ENCODE peak calls at places on chromosomes 16 and 17, in six cellular contexts. One of them, this sample, is unnamed.
A peak's percentile ranks its signal among the peaks of the same experiment; 100 is the strongest.

GRCh38 chr17:17820046-17820445 is 16.7 kb downstream of the SREBF1 start:
- DNase-seq in CD8-positive, alpha-beta memory T cell: no peak
- DNase-seq in tibial artery: no peak
- DNase-seq in mesendoderm: no peak
- DNase-seq in RWPE2: no peak
- DNase-seq in upper lobe of right lung: no peak
- DNase-seq in this sample: no peak

GRCh38 chr16:3020247-3020603 is at the start of gene TNFRSF12A:
- DNase-seq in CD8-positive, alpha-beta memory T cell: peak; percentile 65
- DNase-seq in tibial artery: peak; percentile 88
- DNase-seq in mesendoderm: peak; percentile 91
- DNase-seq in upper lobe of right lung: peak; percentile 91
- DNase-seq in RWPE2: no peak
- DNase-seq in this sample: peak; percentile 96

GRCh38 chr17:44757045-44757917 is 1.5 kb upstream of the ADAM11 start:
- DNase-seq in CD8-positive, alpha-beta memory T cell: no peak
- DNase-seq in mesendoderm: no peak
- DNase-seq in RWPE2: peak; percentile 60
- DNase-seq in upper lobe of right lung: peak; percentile 51
- DNase-seq in tibial artery: no peak
- DNase-seq in this sample: peak; percentile 52

GRCh38 chr17:50468120-50469004 is at the start of gene CHAD:
- DNase-seq in CD8-positive, alpha-beta memory T cell: no peak
- DNase-seq in tibial artery: no peak
- DNase-seq in mesendoderm: no peak
- DNase-seq in upper lobe of right lung: no peak
- DNase-seq in RWPE2: no peak
- DNase-seq in this sample: peak; percentile 90

GRCh38 chr17:16477255-16477654 is 14.7 kb downstream of the LRRC75A start:
- DNase-seq in upper lobe of right lung: no peak
- DNase-seq in RWPE2: no peak
- DNase-seq in tibial artery: no peak
- DNase-seq in mesendoderm: peak; percentile 94
- DNase-seq in CD8-positive, alpha-beta memory T cell: no peak
- DNase-seq in this sample: peak; percentile 74

GRCh38 chr16:81627024-81627423 is 152.1 kb upstream of the PLCG2 start:
- DNase-seq in upper lobe of right lung: no peak
- DNase-seq in RWPE2: no peak
- DNase-seq in CD8-positive, alpha-beta memory T cell: no peak
- DNase-seq in mesendoderm: no peak
- DNase-seq in tibial artery: no peak
- DNase-seq in this sample: no peak

GRCh38 chr16:70476272-70477020 is 22.1 kb downstream of the FCSK start:
- DNase-seq in tibial artery: no peak
- DNase-seq in mesendoderm: peak; percentile 46
- DNase-seq in CD8-positive, alpha-beta memory T cell: no peak
- DNase-seq in upper lobe of right lung: no peak
- DNase-seq in RWPE2: no peak
- DNase-seq in this sample: peak; percentile 51

GRCh38 chr16:86858501-86858900 is 280.2 kb downstream of the FOXL1 start:
- DNase-seq in tibial artery: no peak
- DNase-seq in upper lobe of right lung: no peak
- DNase-seq in RWPE2: no peak
- DNase-seq in CD8-positive, alpha-beta memory T cell: no peak
- DNase-seq in mesendoderm: no peak
- DNase-seq in this sample: no peak

GRCh38 chr17:61862105-61862574 is 1.2 kb downstream of the BRIP1 start:
- DNase-seq in mesendoderm: peak; percentile 39
- DNase-seq in tibial artery: no peak
- DNase-seq in CD8-positive, alpha-beta memory T cell: no peak
- DNase-seq in RWPE2: no peak
- DNase-seq in upper lobe of right lung: no peak
- DNase-seq in this sample: no peak

GRCh38 chr17:63082273-63082861 is 116.3 kb downstream of the TANC2 start:
- DNase-seq in tibial artery: no peak
- DNase-seq in upper lobe of right lung: no peak
- DNase-seq in CD8-positive, alpha-beta memory T cell: no peak
- DNase-seq in mesendoderm: peak; percentile 21
- DNase-seq in RWPE2: no peak
- DNase-seq in this sample: no peak

GRCh38 chr16:89261691-89262563 is 44.4 kb downstream of the ZNF778 start:
- DNase-seq in RWPE2: no peak
- DNase-seq in mesendoderm: no peak
- DNase-seq in upper lobe of right lung: no peak
- DNase-seq in tibial artery: no peak
- DNase-seq in CD8-positive, alpha-beta memory T cell: no peak
- DNase-seq in this sample: peak; percentile 45

GRCh38 chr16:89256651-89257254 is 39.2 kb downstream of the ZNF778 start:
- DNase-seq in tibial artery: no peak
- DNase-seq in RWPE2: peak; percentile 72
- DNase-seq in CD8-positive, alpha-beta memory T cell: peak; percentile 66
- DNase-seq in upper lobe of right lung: no peak
- DNase-seq in mesendoderm: peak; percentile 63
- DNase-seq in this sample: peak; percentile 91

GRCh38 chr16:89257757-89258465 is 40.4 kb downstream of the ZNF778 start:
- DNase-seq in mesendoderm: peak; percentile 34
- DNase-seq in tibial artery: no peak
- DNase-seq in CD8-positive, alpha-beta memory T cell: no peak
- DNase-seq in RWPE2: no peak
- DNase-seq in upper lobe of right lung: no peak
- DNase-seq in this sample: peak; percentile 76

GRCh38 chr16:89253548-89254287 is 36.2 kb downstream of the ZNF778 start:
- DNase-seq in RWPE2: no peak
- DNase-seq in upper lobe of right lung: no peak
- DNase-seq in mesendoderm: no peak
- DNase-seq in CD8-positive, alpha-beta memory T cell: no peak
- DNase-seq in tibial artery: no peak
- DNase-seq in this sample: no peak

DNA sequence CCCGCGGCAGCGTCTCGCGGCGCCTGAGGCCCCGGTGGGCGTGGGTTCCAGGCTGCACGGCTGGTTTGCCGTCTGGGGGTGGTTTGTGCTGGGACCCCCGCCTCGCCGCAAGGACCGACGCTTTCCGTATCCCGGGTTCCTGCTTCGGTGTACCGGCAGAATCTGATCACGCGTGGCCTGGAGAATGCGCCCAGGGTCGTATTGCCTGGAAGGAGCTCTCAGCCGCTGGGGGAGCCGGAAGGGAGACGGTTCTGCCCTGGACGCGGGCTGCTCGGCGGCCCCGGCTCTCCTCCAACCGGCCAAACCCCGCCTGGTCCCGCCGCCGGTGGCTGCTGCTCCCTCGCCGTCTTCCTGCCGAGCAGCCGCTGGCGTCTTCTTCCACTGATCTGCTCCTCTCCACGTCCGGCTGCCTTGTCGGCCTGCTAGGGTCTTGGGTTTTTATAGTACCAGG is 39.8 kb downstream of the ZNF778 start:
- DNase-seq in CD8-positive, alpha-beta memory T cell: no peak
- DNase-seq in upper lobe of right lung: no peak
- DNase-seq in RWPE2: no peak
- DNase-seq in tibial artery: no peak
- DNase-seq in mesendoderm: no peak
- DNase-seq in this sample: peak; percentile 88
- H3K4me3 ChIP-seq in CD8-positive, alpha-beta memory T cell: peak overlapping the region; percentile 22
- H3K4me3 ChIP-seq in upper lobe of right lung: peak overlapping the region; percentile 45
- H3K4me3 ChIP-seq in RWPE2: peak overlapping the region; percentile 6
- H3K4me3 ChIP-seq in tibial artery: peak overlapping the region; percentile 25
- H3K4me3 ChIP-seq in mesendoderm: no peak overlapping the region
- H3K4me3 ChIP-seq in this sample: peak overlapping the region; percentile 53

DNA sequence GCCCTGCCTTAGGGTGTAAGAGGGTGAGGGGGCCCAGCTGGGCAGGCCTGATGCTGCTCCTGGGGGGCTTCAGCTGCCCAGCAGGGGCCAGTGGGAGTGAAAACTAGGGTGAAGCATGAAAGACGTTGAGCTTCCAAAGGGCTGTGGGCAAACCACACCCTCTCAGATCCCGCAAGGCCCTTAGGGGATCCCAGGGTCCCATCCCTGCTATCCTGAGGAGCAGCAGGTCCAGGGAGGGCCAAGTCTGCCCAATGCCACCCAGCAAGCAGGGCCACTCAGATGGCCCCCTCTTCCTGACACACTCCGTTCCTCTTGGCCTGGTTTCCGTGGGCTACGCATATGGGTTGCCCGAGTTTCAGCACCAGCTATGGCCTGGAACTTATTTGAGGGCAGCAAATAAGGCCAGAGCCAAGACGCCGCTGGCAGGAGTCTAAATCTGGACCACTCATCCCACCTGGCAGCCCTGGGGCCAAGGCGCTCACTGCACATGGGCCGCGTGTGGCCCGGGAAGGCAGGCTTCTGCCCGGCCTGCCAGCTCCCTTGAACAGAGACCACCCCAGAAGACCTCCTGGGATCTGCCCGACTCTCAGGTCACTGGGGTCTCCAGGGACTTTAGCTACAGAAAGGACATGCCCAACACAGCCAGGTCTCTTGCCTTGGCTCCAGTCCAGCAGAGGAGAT is 4.2 kb downstream of the ATP2A3 start:
- DNase-seq in tibial artery: no peak
- DNase-seq in upper lobe of right lung: no peak
- DNase-seq in mesendoderm: no peak
- DNase-seq in RWPE2: no peak
- DNase-seq in CD8-positive, alpha-beta memory T cell: no peak
- DNase-seq in this sample: no peak
- H3K27me3 ChIP-seq in tibial artery: no peaks in the 10 kb centered on the region
- H3K27me3 ChIP-seq in upper lobe of right lung: peaks cover 8% of the 10 kb centered on the region
- H3K27me3 ChIP-seq in mesendoderm: peaks cover 7% of the 10 kb centered on the region
- H3K27me3 ChIP-seq in RWPE2: peaks cover 26% of the 10 kb centered on the region
- H3K27me3 ChIP-seq in CD8-positive, alpha-beta memory T cell: no peaks in the 10 kb centered on the region
- H3K27me3 ChIP-seq in this sample: peaks cover 24% of the 10 kb centered on the region

GRCh38 chr16:47611848-47612493 is 150.8 kb downstream of the PHKB start:
- DNase-seq in mesendoderm: no peak
- DNase-seq in RWPE2: no peak
- DNase-seq in upper lobe of right lung: no peak
- DNase-seq in tibial artery: no peak
- DNase-seq in CD8-positive, alpha-beta memory T cell: no peak
- DNase-seq in this sample: no peak

GRCh38 chr16:47613251-47613650 is 152.1 kb downstream of the PHKB start:
- DNase-seq in RWPE2: no peak
- DNase-seq in mesendoderm: no peak
- DNase-seq in upper lobe of right lung: no peak
- DNase-seq in tibial artery: no peak
- DNase-seq in CD8-positive, alpha-beta memory T cell: no peak
- DNase-seq in this sample: no peak

GRCh38 chr16:47612711-47613110 is 151.6 kb downstream of the PHKB start:
- DNase-seq in tibial artery: no peak
- DNase-seq in RWPE2: peak; percentile 67
- DNase-seq in CD8-positive, alpha-beta memory T cell: no peak
- DNase-seq in mesendoderm: no peak
- DNase-seq in upper lobe of right lung: no peak
- DNase-seq in this sample: no peak

GRCh38 chr16:47622666-47623176 is 161.6 kb downstream of the PHKB start:
- DNase-seq in CD8-positive, alpha-beta memory T cell: no peak
- DNase-seq in tibial artery: no peak
- DNase-seq in RWPE2: no peak
- DNase-seq in upper lobe of right lung: no peak
- DNase-seq in mesendoderm: no peak
- DNase-seq in this sample: no peak

DNA sequence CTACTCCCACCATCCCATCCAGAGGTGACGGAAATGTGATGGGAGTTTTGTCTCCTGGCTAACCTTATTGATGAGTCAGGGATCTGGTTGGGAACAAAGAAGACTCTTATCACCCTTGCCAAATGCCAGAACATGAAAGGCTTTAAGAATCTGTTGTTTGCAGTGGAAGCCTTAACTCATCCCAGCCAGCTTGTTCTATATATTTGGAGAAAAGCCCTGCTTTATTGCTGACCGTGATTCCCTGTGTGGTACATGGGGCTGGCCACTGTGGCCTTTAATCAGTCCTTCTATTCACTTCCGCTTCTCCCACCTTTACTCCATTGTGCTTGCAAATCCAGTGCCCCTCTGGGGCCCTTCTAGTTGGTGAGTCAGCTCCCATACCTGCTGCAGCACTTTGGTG is 156.6 kb downstream of the PHKB start:
- DNase-seq in tibial artery: no peak
- DNase-seq in upper lobe of right lung: no peak
- DNase-seq in RWPE2: no peak
- DNase-seq in CD8-positive, alpha-beta memory T cell: no peak
- DNase-seq in mesendoderm: peak; percentile 73
- DNase-seq in this sample: no peak
- H3K36me3 ChIP-seq in tibial artery: no peaks in the 10 kb centered on the region
- H3K36me3 ChIP-seq in upper lobe of right lung: no peaks in the 10 kb centered on the region
- H3K36me3 ChIP-seq in RWPE2: peaks cover 4% of the 10 kb centered on the region
- H3K36me3 ChIP-seq in CD8-positive, alpha-beta memory T cell: no peaks in the 10 kb centered on the region
- H3K36me3 ChIP-seq in mesendoderm: no peaks in the 10 kb centered on the region
- H3K36me3 ChIP-seq in this sample: no peaks in the 10 kb centered on the region

GRCh38 chr17:19727466-19728113 is 11.2 kb upstream of the SLC47A2 start:
- DNase-seq in RWPE2: no peak
- DNase-seq in CD8-positive, alpha-beta memory T cell: no peak
- DNase-seq in mesendoderm: no peak
- DNase-seq in tibial artery: peak; percentile 85
- DNase-seq in upper lobe of right lung: no peak
- DNase-seq in this sample: no peak

GRCh38 chr17:19726615-19727376 is 10.4 kb upstream of the SLC47A2 start:
- DNase-seq in mesendoderm: no peak
- DNase-seq in upper lobe of right lung: no peak
- DNase-seq in tibial artery: no peak
- DNase-seq in RWPE2: no peak
- DNase-seq in CD8-positive, alpha-beta memory T cell: no peak
- DNase-seq in this sample: no peak

GRCh38 chr17:19725486-19725885 is 9.1 kb upstream of the SLC47A2 start:
- DNase-seq in CD8-positive, alpha-beta memory T cell: no peak
- DNase-seq in mesendoderm: no peak
- DNase-seq in tibial artery: no peak
- DNase-seq in RWPE2: no peak
- DNase-seq in upper lobe of right lung: no peak
- DNase-seq in this sample: no peak

GRCh38 chr17:19723967-19724366 is 7.6 kb upstream of the SLC47A2 start:
- DNase-seq in mesendoderm: no peak
- DNase-seq in CD8-positive, alpha-beta memory T cell: no peak
- DNase-seq in tibial artery: no peak
- DNase-seq in upper lobe of right lung: no peak
- DNase-seq in RWPE2: peak; percentile 90
- DNase-seq in this sample: no peak

DNA sequence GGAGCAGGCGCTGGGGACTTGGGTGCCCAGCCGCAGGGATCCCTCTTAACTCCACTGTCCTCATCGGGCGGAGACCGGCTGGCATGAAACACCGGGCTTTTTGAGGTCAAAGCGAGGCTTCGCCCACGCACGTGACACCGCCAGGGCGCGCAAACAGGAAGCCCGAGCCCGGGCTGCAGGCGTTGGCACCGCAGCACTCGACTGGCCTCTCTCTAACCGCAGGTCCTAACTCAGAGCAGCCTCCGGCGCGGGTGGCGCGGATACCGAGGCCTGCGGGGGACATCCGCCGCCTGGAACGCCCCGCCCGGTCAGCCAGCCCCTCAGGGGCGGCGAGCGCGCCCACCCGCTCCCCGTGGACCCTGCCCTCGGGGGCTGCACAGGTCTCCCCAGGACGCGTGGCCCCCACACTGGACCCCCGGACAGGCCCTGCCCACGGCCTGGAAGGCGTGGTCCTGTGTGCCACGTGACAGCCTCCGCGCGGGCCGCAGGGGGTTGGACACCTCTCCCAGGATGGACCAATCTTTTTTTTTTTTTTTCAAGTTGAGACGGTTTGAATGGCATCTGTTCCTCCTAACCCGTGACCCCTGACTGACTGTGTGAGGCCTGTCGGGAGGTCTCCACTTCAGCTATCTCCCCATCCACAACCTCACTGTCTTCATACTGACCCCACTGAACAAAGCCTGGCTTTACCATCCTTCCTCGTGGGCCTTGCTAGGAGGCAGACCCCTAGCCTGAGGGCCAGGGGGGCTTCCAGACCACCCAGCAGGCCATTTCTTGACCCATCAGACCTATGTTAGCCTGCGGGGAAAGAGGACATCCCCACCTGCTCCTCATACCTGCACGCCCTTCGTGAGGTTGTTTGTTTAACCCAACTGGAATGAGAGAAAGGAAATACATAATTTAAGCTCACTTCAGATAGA is 8.4 kb upstream of the SLC47A2 start:
- DNase-seq in RWPE2: peak; percentile 68
- DNase-seq in CD8-positive, alpha-beta memory T cell: no peak
- DNase-seq in tibial artery: peak; percentile 89
- DNase-seq in mesendoderm: no peak
- DNase-seq in upper lobe of right lung: peak; percentile 91
- DNase-seq in this sample: no peak
- H3K4me3 ChIP-seq in RWPE2: no peak overlapping the region
- H3K4me3 ChIP-seq in CD8-positive, alpha-beta memory T cell: peak overlapping the region; percentile 34
- H3K4me3 ChIP-seq in tibial artery: peak overlapping the region; percentile 39
- H3K4me3 ChIP-seq in mesendoderm: no peak overlapping the region
- H3K4me3 ChIP-seq in upper lobe of right lung: peak overlapping the region; percentile 35
- H3K4me3 ChIP-seq in this sample: no peak overlapping the region